ENCODE peak calls at places on chromosomes 5 and 9, in five cellular contexts. One of them, this sample, is unnamed.

GRCh38 chr5:73412597-73412988 is 36.0 kb downstream of the FOXD1 start:
- DNase-seq in RWPE2: no peak
- DNase-seq in cardiac muscle cell: no peak
- DNase-seq in ascending aorta: no peak
- DNase-seq in uterus: no peak
- DNase-seq in this sample: no peak

GRCh38 chr9:98579700-98580099 is 129.0 kb downstream of the GABBR2 start:
- DNase-seq in RWPE2: no peak
- DNase-seq in cardiac muscle cell: no peak
- DNase-seq in ascending aorta: no peak
- DNase-seq in uterus: no peak
- DNase-seq in this sample: no peak

GRCh38 chr9:15469406-15469805 is 41.4 kb downstream of the PSIP1 start:
- DNase-seq in RWPE2: no peak
- DNase-seq in cardiac muscle cell: no peak
- DNase-seq in ascending aorta: no peak
- DNase-seq in uterus: no peak
- DNase-seq in this sample: no peak

GRCh38 chr9:135787776-135788575 is 86.0 kb downstream of the KCNT1 start:
- DNase-seq in RWPE2: no peak
- DNase-seq in cardiac muscle cell: no peak
- DNase-seq in ascending aorta: no peak
- DNase-seq in uterus: no peak
- DNase-seq in this sample: no peak

GRCh38 chr5:147234825-147235635 is at the start of gene STK32A:
- DNase-seq in RWPE2: no peak
- DNase-seq in cardiac muscle cell: peak; percentile 80
- DNase-seq in ascending aorta: no peak
- DNase-seq in uterus: peak; percentile 60
- DNase-seq in this sample: peak; percentile 83

GRCh38 chr9:91131433-91131839 is 230.3 kb downstream of the AUH start:
- DNase-seq in RWPE2: peak; percentile 82
- DNase-seq in cardiac muscle cell: no peak
- DNase-seq in ascending aorta: peak; percentile 37
- DNase-seq in uterus: peak; percentile 73
- DNase-seq in this sample: no peak

GRCh38 chr9:17063535-17064135 is 71.2 kb upstream of the CNTLN start:
- DNase-seq in RWPE2: no peak
- DNase-seq in cardiac muscle cell: peak; percentile 68
- DNase-seq in ascending aorta: no peak
- DNase-seq in uterus: no peak
- DNase-seq in this sample: no peak

GRCh38 chr9:98943682-98944129 is at the start of gene COL15A1:
- DNase-seq in RWPE2: no peak
- DNase-seq in cardiac muscle cell: peak; percentile 74
- DNase-seq in ascending aorta: no peak
- DNase-seq in uterus: peak; percentile 66
- DNase-seq in this sample: peak; percentile 79

GRCh38 chr5:82045526-82046267 is 73.9 kb downstream of the ATG10 start:
- DNase-seq in RWPE2: no peak
- DNase-seq in cardiac muscle cell: no peak
- DNase-seq in ascending aorta: no peak
- DNase-seq in uterus: no peak
- DNase-seq in this sample: no peak

GRCh38 chr5:42360061-42360460 is 63.2 kb upstream of the GHR start:
- DNase-seq in RWPE2: no peak
- DNase-seq in cardiac muscle cell: no peak
- DNase-seq in ascending aorta: no peak
- DNase-seq in uterus: no peak
- DNase-seq in this sample: no peak

GRCh38 chr5:17217421-17218352 is at the start of gene BASP1:
- DNase-seq in RWPE2: peak; percentile 92
- DNase-seq in cardiac muscle cell: peak; percentile 91
- DNase-seq in ascending aorta: no peak
- DNase-seq in uterus: peak; percentile 70
- DNase-seq in this sample: peak; percentile 46

GRCh38 chr5:154238776-154239481 is 48.4 kb downstream of the GALNT10 start:
- DNase-seq in RWPE2: no peak
- DNase-seq in cardiac muscle cell: no peak
- DNase-seq in ascending aorta: no peak
- DNase-seq in uterus: no peak
- DNase-seq in this sample: no peak

GRCh38 chr5:172733179-172733973 is 37.6 kb downstream of the DUSP1 start:
- DNase-seq in RWPE2: peak; percentile 96
- DNase-seq in cardiac muscle cell: no peak
- DNase-seq in ascending aorta: peak; percentile 71
- DNase-seq in uterus: peak; percentile 87
- DNase-seq in this sample: no peak

GRCh38 chr9:68933434-68934318 is 80.2 kb downstream of the PRKACG start:
- DNase-seq in RWPE2: no peak
- DNase-seq in cardiac muscle cell: no peak
- DNase-seq in ascending aorta: no peak
- DNase-seq in uterus: no peak
- DNase-seq in this sample: peak; percentile 37

DNA sequence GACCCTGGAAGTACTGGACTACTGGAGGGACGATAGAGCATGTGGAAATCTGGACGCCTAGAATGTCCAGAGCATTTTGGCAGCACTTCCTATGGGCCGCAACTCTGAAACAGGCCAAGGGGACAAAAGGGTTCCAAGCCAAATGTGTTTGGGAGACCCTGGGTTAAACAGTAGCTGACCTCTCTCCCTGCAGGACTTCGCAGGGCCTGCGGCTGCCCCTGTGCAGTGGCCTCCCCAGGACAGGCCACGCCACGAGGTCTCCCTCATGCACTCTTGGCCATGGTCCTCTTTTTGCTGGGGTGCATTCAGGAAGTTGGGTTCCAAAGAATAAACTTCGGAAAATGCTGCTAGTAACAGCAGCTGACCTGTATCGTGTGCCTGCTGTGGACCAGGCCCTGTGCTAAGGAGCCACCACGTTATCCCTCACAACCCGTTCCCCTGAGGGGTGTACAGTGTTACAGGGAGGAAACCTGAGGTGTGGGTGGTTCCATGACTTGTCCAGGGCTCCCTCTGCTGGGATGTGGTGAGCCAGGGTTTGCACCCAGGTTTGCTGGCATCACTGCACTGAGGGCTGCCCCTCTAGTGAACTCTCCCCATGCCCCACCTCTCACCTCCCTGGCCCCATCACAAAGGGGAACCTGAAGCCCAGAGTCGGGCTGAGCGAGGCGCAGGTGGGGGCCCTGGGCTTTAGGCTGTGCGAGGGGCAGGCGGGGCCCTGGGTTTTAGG is 79.4 kb downstream of the AMBP start:
- DNase-seq in RWPE2: no peak
- DNase-seq in cardiac muscle cell: no peak
- DNase-seq in ascending aorta: no peak
- DNase-seq in uterus: no peak
- DNase-seq in this sample: no peak
- TF ChIP-seq CTCF in RWPE2: no peak
- TF ChIP-seq CTCF in cardiac muscle cell: peak; percentile 25
- TF ChIP-seq CTCF in ascending aorta: no peak
- TF ChIP-seq CTCF in uterus: no peak
- TF ChIP-seq CTCF in this sample: no peak

DNA sequence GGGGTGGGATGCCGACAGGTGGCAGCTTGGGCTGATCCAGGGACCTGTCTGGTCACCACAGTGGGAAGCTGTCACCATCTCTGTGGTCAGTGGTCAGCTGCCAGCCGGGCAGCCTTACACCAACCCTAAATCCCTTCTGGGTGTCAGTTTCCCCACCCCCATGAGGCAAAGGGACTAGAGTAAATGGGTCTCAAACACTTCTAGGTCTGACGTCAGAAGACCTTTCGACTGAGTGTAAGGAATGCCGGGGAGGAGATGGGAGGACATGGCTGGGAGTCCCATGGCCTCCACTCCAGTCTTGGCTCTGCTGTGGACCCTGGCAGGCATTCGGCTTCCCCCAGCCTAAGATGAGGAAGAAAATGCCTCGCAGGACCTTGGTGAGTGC is 40.3 kb upstream of the SLC25A51 start:
- DNase-seq in RWPE2: no peak
- DNase-seq in cardiac muscle cell: no peak
- DNase-seq in ascending aorta: no peak
- DNase-seq in uterus: peak; percentile 46
- DNase-seq in this sample: no peak
- H3K4me1 ChIP-seq in RWPE2: peaks cover 57% of the 10 kb centered on the region
- H3K4me1 ChIP-seq in cardiac muscle cell: peaks cover 38% of the 10 kb centered on the region
- H3K4me1 ChIP-seq in ascending aorta: peaks cover 25% of the 10 kb centered on the region
- H3K4me1 ChIP-seq in uterus: peaks cover 10% of the 10 kb centered on the region
- H3K4me1 ChIP-seq in this sample: no peaks in the 10 kb centered on the region

GRCh38 chr5:132873119-132873929 is at the start of gene LEAP2:
- DNase-seq in RWPE2: no peak
- DNase-seq in cardiac muscle cell: peak; percentile 5
- DNase-seq in ascending aorta: no peak
- DNase-seq in uterus: no peak
- DNase-seq in this sample: peak; percentile 44
- H3K27ac ChIP-seq in RWPE2: no peak within 1 kb of the TSS
- H3K27ac ChIP-seq in cardiac muscle cell: peak within 1 kb of the TSS; percentile 85
- H3K27ac ChIP-seq in ascending aorta: peak within 1 kb of the TSS; percentile 36
- H3K27ac ChIP-seq in uterus: no peak within 1 kb of the TSS
- H3K27ac ChIP-seq in this sample: peak within 1 kb of the TSS; percentile 54

GRCh38 chr9:121634800-121635261 is 16.6 kb upstream of the DAB2IP start:
- DNase-seq in RWPE2: no peak
- DNase-seq in cardiac muscle cell: peak; percentile 82
- DNase-seq in ascending aorta: no peak
- DNase-seq in uterus: peak; percentile 54
- DNase-seq in this sample: no peak
- TF ChIP-seq CTCF in RWPE2: peak; percentile 49
- TF ChIP-seq CTCF in cardiac muscle cell: peak; percentile 59
- TF ChIP-seq CTCF in ascending aorta: peak; percentile 38
- TF ChIP-seq CTCF in uterus: peak; percentile 56
- TF ChIP-seq CTCF in this sample: peak; percentile 21

DNA sequence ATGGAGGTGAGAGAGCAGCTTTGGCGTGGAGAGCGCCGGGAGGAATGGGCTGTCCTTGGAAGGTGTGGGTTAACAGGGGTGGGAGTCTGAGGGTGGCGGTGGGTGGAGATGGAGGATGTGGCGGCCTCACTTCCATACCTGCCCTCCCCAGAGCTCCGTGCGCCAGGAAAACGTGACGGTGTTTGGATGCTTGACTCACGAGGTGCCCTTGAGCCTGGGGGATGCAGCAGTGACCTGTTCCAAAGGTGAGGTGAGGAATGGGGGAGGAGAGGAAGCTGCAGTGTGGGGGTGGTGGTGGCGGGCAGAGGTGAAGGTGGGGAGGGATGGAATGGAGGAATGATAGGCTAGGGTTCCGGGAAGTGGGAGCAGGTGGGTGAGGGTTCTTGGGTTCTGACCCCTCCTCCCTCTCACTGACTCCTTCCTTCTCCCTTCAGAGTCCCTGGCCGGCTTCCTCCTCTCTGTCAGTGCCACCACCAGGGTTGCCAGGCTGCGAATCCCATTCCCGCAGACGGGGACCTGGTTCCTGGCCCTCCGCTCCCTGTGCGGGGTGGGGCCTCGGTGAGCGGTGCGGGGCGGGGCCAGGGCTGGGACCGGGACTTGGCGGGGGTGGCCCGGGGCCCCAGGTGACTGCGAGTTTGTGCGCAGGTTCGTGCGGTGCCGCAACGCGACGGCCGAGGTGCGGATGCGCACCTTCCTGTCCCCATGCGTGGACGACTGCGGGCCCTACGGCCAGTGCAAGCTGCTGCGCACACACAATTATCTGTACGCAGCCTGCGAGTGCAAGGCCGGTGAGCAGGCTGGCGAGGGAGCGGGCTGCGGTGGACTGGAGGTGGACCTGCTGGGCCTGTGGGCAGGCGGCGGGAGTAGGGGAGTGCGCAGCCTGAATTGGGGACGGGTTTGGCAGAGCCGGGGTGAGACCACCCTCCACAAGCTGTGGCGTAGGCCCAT is 17.1 kb downstream of the TMEM8B start:
- DNase-seq in RWPE2: no peak
- DNase-seq in cardiac muscle cell: no peak
- DNase-seq in ascending aorta: no peak
- DNase-seq in uterus: no peak
- DNase-seq in this sample: no peak
- H3K4me1 ChIP-seq in RWPE2: peaks cover 8% of the 10 kb centered on the region
- H3K4me1 ChIP-seq in cardiac muscle cell: peaks cover 8% of the 10 kb centered on the region
- H3K4me1 ChIP-seq in ascending aorta: no peaks in the 10 kb centered on the region
- H3K4me1 ChIP-seq in uterus: no peaks in the 10 kb centered on the region
- H3K4me1 ChIP-seq in this sample: no peaks in the 10 kb centered on the region

GRCh38 chr5:175695161-175696126 is 37.6 kb downstream of the HRH2 start:
- DNase-seq in RWPE2: peak; percentile 39
- DNase-seq in cardiac muscle cell: no peak
- DNase-seq in ascending aorta: no peak
- DNase-seq in uterus: no peak
- DNase-seq in this sample: no peak

GRCh38 chr5:175697846-175698245 is 40.0 kb downstream of the HRH2 start:
- DNase-seq in RWPE2: peak; percentile 33
- DNase-seq in cardiac muscle cell: no peak
- DNase-seq in ascending aorta: no peak
- DNase-seq in uterus: no peak
- DNase-seq in this sample: no peak

GRCh38 chr5:175694371-175695160 is 36.7 kb downstream of the HRH2 start:
- DNase-seq in RWPE2: peak; percentile 54
- DNase-seq in cardiac muscle cell: no peak
- DNase-seq in ascending aorta: no peak
- DNase-seq in uterus: no peak
- DNase-seq in this sample: no peak

GRCh38 chr5:175696855-175697198 is 39.0 kb downstream of the HRH2 start:
- DNase-seq in RWPE2: no peak
- DNase-seq in cardiac muscle cell: no peak
- DNase-seq in ascending aorta: no peak
- DNase-seq in uterus: no peak
- DNase-seq in this sample: no peak

DNA sequence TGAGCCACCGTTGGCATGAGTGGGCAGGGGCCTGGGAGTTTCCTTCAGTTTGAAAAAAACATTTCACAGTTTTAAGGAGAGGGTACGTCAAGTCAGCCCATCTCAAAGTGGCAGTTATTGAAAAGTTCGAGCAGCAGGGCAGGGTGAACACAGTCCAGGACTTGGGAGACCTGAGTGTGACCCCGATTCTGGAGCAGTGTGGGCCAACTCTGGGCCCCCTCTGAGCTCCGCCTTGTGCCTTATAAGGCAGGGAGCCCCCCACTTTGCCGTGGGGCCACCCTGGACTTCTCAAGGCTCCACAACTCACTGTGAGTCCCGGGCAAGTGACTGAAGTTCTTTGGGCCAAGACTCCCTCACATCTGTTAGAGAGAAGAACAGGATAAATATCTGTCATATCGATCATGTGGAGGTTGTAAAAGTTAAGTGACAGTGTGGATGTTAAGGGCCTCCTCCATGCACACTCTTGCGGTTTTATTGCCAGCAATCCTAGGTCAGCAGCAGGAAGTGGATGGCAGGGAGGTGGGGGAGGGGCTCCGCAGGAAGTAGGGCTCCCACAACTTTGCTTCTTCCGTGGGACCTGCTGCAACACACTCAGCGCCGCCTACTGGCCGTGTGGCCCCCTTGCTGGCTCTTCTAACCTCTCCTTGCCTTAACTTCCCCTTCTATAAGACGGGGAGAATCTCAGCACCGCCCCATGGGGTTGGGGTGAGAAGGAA is 38.4 kb downstream of the HRH2 start:
- DNase-seq in RWPE2: peak; percentile 62
- DNase-seq in cardiac muscle cell: peak; percentile 77
- DNase-seq in ascending aorta: peak; percentile 40
- DNase-seq in uterus: peak; percentile 26
- DNase-seq in this sample: peak; percentile 7
- H3K27ac ChIP-seq in RWPE2: no peak overlapping the region
- H3K27ac ChIP-seq in cardiac muscle cell: peak overlapping the region; percentile 22
- H3K27ac ChIP-seq in ascending aorta: no peak overlapping the region
- H3K27ac ChIP-seq in uterus: no peak overlapping the region
- H3K27ac ChIP-seq in this sample: no peak overlapping the region